ENCODE peak calls at places on chromosomes 5 and 9, in ten cellular contexts. One of them, this sample, is unnamed.

GRCh38 chr5:168269950-168270349 is 21.5 kb upstream of the WWC1 start:
- DNase-seq in activated naive CD4-positive, alpha-beta T cell: no peak
- DNase-seq in nucleus accumbens: no peak
- DNase-seq in spleen: no peak
- DNase-seq in fibroblast of pulmonary artery: peak
- DNase-seq in AG08395: no peak
- DNase-seq in GM12865: peak
- DNase-seq in ecto neural progenitor cell: no peak
- DNase-seq in stimulated activated CD4-positive, alpha-beta T cell treated with anti-CD3 and anti-CD28 coated beads, Interleukin-15, amount 100 ng/mL, for 48 hours: no peak
- DNase-seq in activated naive CD8-positive, alpha-beta T cell treated with anti-CD3 and anti-CD28 coated beads, Interleukin-2, amount 10 ng/mL, durations not matched to agents 7 days and 5 days: no peak
- DNase-seq in this sample: no peak

GRCh38 chr5:14440598-14441401 is 140.8 kb upstream of the OTULINL start:
- DNase-seq in activated naive CD4-positive, alpha-beta T cell: no peak
- DNase-seq in fibroblast of pulmonary artery: peak
- DNase-seq in stimulated activated CD4-positive, alpha-beta T cell treated with anti-CD3 and anti-CD28 coated beads, Interleukin-15, amount 100 ng/mL, for 48 hours: no peak
- DNase-seq in activated naive CD8-positive, alpha-beta T cell treated with anti-CD3 and anti-CD28 coated beads, Interleukin-2, amount 10 ng/mL, durations not matched to agents 7 days and 5 days: no peak
- DNase-seq in ecto neural progenitor cell: peak
- DNase-seq in AG08395: peak
- DNase-seq in spleen: no peak
- DNase-seq in nucleus accumbens: peak
- DNase-seq in GM12865: no peak
- DNase-seq in this sample: peak

GRCh38 chr5:138544171-138545134 is 1.4 kb upstream of the ETF1 start:
- DNase-seq in fibroblast of pulmonary artery: peak
- DNase-seq in GM12865: peak
- DNase-seq in ecto neural progenitor cell: no peak
- DNase-seq in nucleus accumbens: no peak
- DNase-seq in spleen: no peak
- DNase-seq in stimulated activated CD4-positive, alpha-beta T cell treated with anti-CD3 and anti-CD28 coated beads, Interleukin-15, amount 100 ng/mL, for 48 hours: no peak
- DNase-seq in AG08395: no peak
- DNase-seq in activated naive CD4-positive, alpha-beta T cell: no peak
- DNase-seq in activated naive CD8-positive, alpha-beta T cell treated with anti-CD3 and anti-CD28 coated beads, Interleukin-2, amount 10 ng/mL, durations not matched to agents 7 days and 5 days: no peak
- DNase-seq in this sample: no peak

GRCh38 chr5:139914218-139914807 is 118.7 kb downstream of the PSD2 start:
- DNase-seq in fibroblast of pulmonary artery: no peak
- DNase-seq in GM12865: no peak
- DNase-seq in spleen: no peak
- DNase-seq in nucleus accumbens: no peak
- DNase-seq in AG08395: no peak
- DNase-seq in ecto neural progenitor cell: peak
- DNase-seq in stimulated activated CD4-positive, alpha-beta T cell treated with anti-CD3 and anti-CD28 coated beads, Interleukin-15, amount 100 ng/mL, for 48 hours: no peak
- DNase-seq in activated naive CD4-positive, alpha-beta T cell: no peak
- DNase-seq in activated naive CD8-positive, alpha-beta T cell treated with anti-CD3 and anti-CD28 coated beads, Interleukin-2, amount 10 ng/mL, durations not matched to agents 7 days and 5 days: no peak
- DNase-seq in this sample: no peak

GRCh38 chr5:74630387-74631087 is 10.0 kb downstream of the ENC1 start:
- DNase-seq in activated naive CD4-positive, alpha-beta T cell: no peak
- DNase-seq in AG08395: peak
- DNase-seq in nucleus accumbens: no peak
- DNase-seq in stimulated activated CD4-positive, alpha-beta T cell treated with anti-CD3 and anti-CD28 coated beads, Interleukin-15, amount 100 ng/mL, for 48 hours: no peak
- DNase-seq in GM12865: no peak
- DNase-seq in ecto neural progenitor cell: no peak
- DNase-seq in activated naive CD8-positive, alpha-beta T cell treated with anti-CD3 and anti-CD28 coated beads, Interleukin-2, amount 10 ng/mL, durations not matched to agents 7 days and 5 days: no peak
- DNase-seq in spleen: no peak
- DNase-seq in fibroblast of pulmonary artery: peak
- DNase-seq in this sample: no peak

GRCh38 chr9:21317956-21318923 is 13.1 kb upstream of the IFNA5 start:
- DNase-seq in ecto neural progenitor cell: no peak
- DNase-seq in fibroblast of pulmonary artery: peak
- DNase-seq in GM12865: peak
- DNase-seq in spleen: no peak
- DNase-seq in activated naive CD8-positive, alpha-beta T cell treated with anti-CD3 and anti-CD28 coated beads, Interleukin-2, amount 10 ng/mL, durations not matched to agents 7 days and 5 days: no peak
- DNase-seq in stimulated activated CD4-positive, alpha-beta T cell treated with anti-CD3 and anti-CD28 coated beads, Interleukin-15, amount 100 ng/mL, for 48 hours: peak
- DNase-seq in activated naive CD4-positive, alpha-beta T cell: no peak
- DNase-seq in nucleus accumbens: no peak
- DNase-seq in AG08395: peak
- DNase-seq in this sample: no peak

GRCh38 chr5:28397502-28397941 is 1359.1 kb upstream of the CDH9 start:
- DNase-seq in activated naive CD4-positive, alpha-beta T cell: no peak
- DNase-seq in stimulated activated CD4-positive, alpha-beta T cell treated with anti-CD3 and anti-CD28 coated beads, Interleukin-15, amount 100 ng/mL, for 48 hours: no peak
- DNase-seq in GM12865: no peak
- DNase-seq in AG08395: no peak
- DNase-seq in fibroblast of pulmonary artery: peak
- DNase-seq in spleen: no peak
- DNase-seq in nucleus accumbens: no peak
- DNase-seq in activated naive CD8-positive, alpha-beta T cell treated with anti-CD3 and anti-CD28 coated beads, Interleukin-2, amount 10 ng/mL, durations not matched to agents 7 days and 5 days: no peak
- DNase-seq in ecto neural progenitor cell: no peak
- DNase-seq in this sample: no peak

GRCh38 chr9:78234810-78235209 is 1.1 kb upstream of the CEP78 start:
- DNase-seq in AG08395: peak
- DNase-seq in GM12865: no peak
- DNase-seq in nucleus accumbens: no peak
- DNase-seq in fibroblast of pulmonary artery: peak
- DNase-seq in activated naive CD8-positive, alpha-beta T cell treated with anti-CD3 and anti-CD28 coated beads, Interleukin-2, amount 10 ng/mL, durations not matched to agents 7 days and 5 days: no peak
- DNase-seq in stimulated activated CD4-positive, alpha-beta T cell treated with anti-CD3 and anti-CD28 coated beads, Interleukin-15, amount 100 ng/mL, for 48 hours: no peak
- DNase-seq in activated naive CD4-positive, alpha-beta T cell: no peak
- DNase-seq in spleen: no peak
- DNase-seq in ecto neural progenitor cell: no peak
- DNase-seq in this sample: no peak

GRCh38 chr9:23537192-23538059 is 288.6 kb downstream of the ELAVL2 start:
- DNase-seq in GM12865: no peak
- DNase-seq in stimulated activated CD4-positive, alpha-beta T cell treated with anti-CD3 and anti-CD28 coated beads, Interleukin-15, amount 100 ng/mL, for 48 hours: no peak
- DNase-seq in AG08395: no peak
- DNase-seq in fibroblast of pulmonary artery: no peak
- DNase-seq in activated naive CD4-positive, alpha-beta T cell: no peak
- DNase-seq in ecto neural progenitor cell: peak
- DNase-seq in nucleus accumbens: no peak
- DNase-seq in activated naive CD8-positive, alpha-beta T cell treated with anti-CD3 and anti-CD28 coated beads, Interleukin-2, amount 10 ng/mL, durations not matched to agents 7 days and 5 days: no peak
- DNase-seq in spleen: no peak
- DNase-seq in this sample: no peak

GRCh38 chr9:115992834-115993233 is 160.8 kb upstream of the PAPPA start:
- DNase-seq in nucleus accumbens: no peak
- DNase-seq in activated naive CD4-positive, alpha-beta T cell: no peak
- DNase-seq in stimulated activated CD4-positive, alpha-beta T cell treated with anti-CD3 and anti-CD28 coated beads, Interleukin-15, amount 100 ng/mL, for 48 hours: no peak
- DNase-seq in ecto neural progenitor cell: no peak
- DNase-seq in fibroblast of pulmonary artery: peak
- DNase-seq in AG08395: peak
- DNase-seq in activated naive CD8-positive, alpha-beta T cell treated with anti-CD3 and anti-CD28 coated beads, Interleukin-2, amount 10 ng/mL, durations not matched to agents 7 days and 5 days: no peak
- DNase-seq in spleen: no peak
- DNase-seq in GM12865: no peak
- DNase-seq in this sample: no peak

GRCh38 chr9:96327694-96328352 is 25.8 kb upstream of the HSD17B3 start:
- DNase-seq in ecto neural progenitor cell: no peak
- DNase-seq in spleen: no peak
- DNase-seq in activated naive CD4-positive, alpha-beta T cell: no peak
- DNase-seq in activated naive CD8-positive, alpha-beta T cell treated with anti-CD3 and anti-CD28 coated beads, Interleukin-2, amount 10 ng/mL, durations not matched to agents 7 days and 5 days: no peak
- DNase-seq in GM12865: peak
- DNase-seq in fibroblast of pulmonary artery: peak
- DNase-seq in AG08395: peak
- DNase-seq in nucleus accumbens: no peak
- DNase-seq in stimulated activated CD4-positive, alpha-beta T cell treated with anti-CD3 and anti-CD28 coated beads, Interleukin-15, amount 100 ng/mL, for 48 hours: peak
- DNase-seq in this sample: peak

GRCh38 chr9:90773593-90773992 is 28.0 kb upstream of the SYK start:
- DNase-seq in nucleus accumbens: no peak
- DNase-seq in fibroblast of pulmonary artery: no peak
- DNase-seq in stimulated activated CD4-positive, alpha-beta T cell treated with anti-CD3 and anti-CD28 coated beads, Interleukin-15, amount 100 ng/mL, for 48 hours: no peak
- DNase-seq in spleen: no peak
- DNase-seq in GM12865: peak
- DNase-seq in activated naive CD4-positive, alpha-beta T cell: no peak
- DNase-seq in activated naive CD8-positive, alpha-beta T cell treated with anti-CD3 and anti-CD28 coated beads, Interleukin-2, amount 10 ng/mL, durations not matched to agents 7 days and 5 days: no peak
- DNase-seq in AG08395: no peak
- DNase-seq in ecto neural progenitor cell: no peak
- DNase-seq in this sample: no peak

GRCh38 chr9:114513050-114513951 is 8.0 kb upstream of the WHRN start:
- DNase-seq in spleen: no peak
- DNase-seq in stimulated activated CD4-positive, alpha-beta T cell treated with anti-CD3 and anti-CD28 coated beads, Interleukin-15, amount 100 ng/mL, for 48 hours: no peak
- DNase-seq in AG08395: no peak
- DNase-seq in nucleus accumbens: no peak
- DNase-seq in activated naive CD4-positive, alpha-beta T cell: no peak
- DNase-seq in ecto neural progenitor cell: no peak
- DNase-seq in GM12865: no peak
- DNase-seq in fibroblast of pulmonary artery: no peak
- DNase-seq in activated naive CD8-positive, alpha-beta T cell treated with anti-CD3 and anti-CD28 coated beads, Interleukin-2, amount 10 ng/mL, durations not matched to agents 7 days and 5 days: no peak
- DNase-seq in this sample: no peak

GRCh38 chr5:13601152-13601551 is 343.3 kb downstream of the DNAH5 start:
- DNase-seq in nucleus accumbens: no peak
- DNase-seq in AG08395: peak
- DNase-seq in activated naive CD4-positive, alpha-beta T cell: no peak
- DNase-seq in activated naive CD8-positive, alpha-beta T cell treated with anti-CD3 and anti-CD28 coated beads, Interleukin-2, amount 10 ng/mL, durations not matched to agents 7 days and 5 days: no peak
- DNase-seq in fibroblast of pulmonary artery: no peak
- DNase-seq in spleen: no peak
- DNase-seq in GM12865: no peak
- DNase-seq in stimulated activated CD4-positive, alpha-beta T cell treated with anti-CD3 and anti-CD28 coated beads, Interleukin-15, amount 100 ng/mL, for 48 hours: no peak
- DNase-seq in ecto neural progenitor cell: no peak
- DNase-seq in this sample: no peak

GRCh38 chr9:131597246-131597645 is 51.9 kb downstream of the PRRT1B start:
- DNase-seq in AG08395: no peak
- DNase-seq in stimulated activated CD4-positive, alpha-beta T cell treated with anti-CD3 and anti-CD28 coated beads, Interleukin-15, amount 100 ng/mL, for 48 hours: no peak
- DNase-seq in GM12865: no peak
- DNase-seq in activated naive CD4-positive, alpha-beta T cell: no peak
- DNase-seq in ecto neural progenitor cell: no peak
- DNase-seq in nucleus accumbens: no peak
- DNase-seq in fibroblast of pulmonary artery: no peak
- DNase-seq in spleen: no peak
- DNase-seq in activated naive CD8-positive, alpha-beta T cell treated with anti-CD3 and anti-CD28 coated beads, Interleukin-2, amount 10 ng/mL, durations not matched to agents 7 days and 5 days: no peak
- DNase-seq in this sample: no peak

GRCh38 chr9:32378993-32379729 is 5.3 kb upstream of the ACO1 start:
- DNase-seq in AG08395: peak
- DNase-seq in nucleus accumbens: no peak
- DNase-seq in fibroblast of pulmonary artery: peak
- DNase-seq in ecto neural progenitor cell: no peak
- DNase-seq in activated naive CD8-positive, alpha-beta T cell treated with anti-CD3 and anti-CD28 coated beads, Interleukin-2, amount 10 ng/mL, durations not matched to agents 7 days and 5 days: no peak
- DNase-seq in GM12865: peak
- DNase-seq in activated naive CD4-positive, alpha-beta T cell: no peak
- DNase-seq in spleen: no peak
- DNase-seq in stimulated activated CD4-positive, alpha-beta T cell treated with anti-CD3 and anti-CD28 coated beads, Interleukin-15, amount 100 ng/mL, for 48 hours: peak
- DNase-seq in this sample: peak

GRCh38 chr9:133477992-133478850 is 678 bp downstream of the SLC2A6 start:
- DNase-seq in stimulated activated CD4-positive, alpha-beta T cell treated with anti-CD3 and anti-CD28 coated beads, Interleukin-15, amount 100 ng/mL, for 48 hours: no peak
- DNase-seq in nucleus accumbens: no peak
- DNase-seq in activated naive CD4-positive, alpha-beta T cell: no peak
- DNase-seq in activated naive CD8-positive, alpha-beta T cell treated with anti-CD3 and anti-CD28 coated beads, Interleukin-2, amount 10 ng/mL, durations not matched to agents 7 days and 5 days: no peak
- DNase-seq in ecto neural progenitor cell: no peak
- DNase-seq in GM12865: peak
- DNase-seq in AG08395: peak
- DNase-seq in spleen: peak
- DNase-seq in fibroblast of pulmonary artery: peak
- DNase-seq in this sample: no peak

GRCh38 chr5:57007349-57007748 is 55.4 kb upstream of the MIER3 start:
- DNase-seq in GM12865: peak
- DNase-seq in AG08395: no peak
- DNase-seq in fibroblast of pulmonary artery: no peak
- DNase-seq in nucleus accumbens: no peak
- DNase-seq in activated naive CD8-positive, alpha-beta T cell treated with anti-CD3 and anti-CD28 coated beads, Interleukin-2, amount 10 ng/mL, durations not matched to agents 7 days and 5 days: no peak
- DNase-seq in spleen: no peak
- DNase-seq in ecto neural progenitor cell: no peak
- DNase-seq in activated naive CD4-positive, alpha-beta T cell: no peak
- DNase-seq in stimulated activated CD4-positive, alpha-beta T cell treated with anti-CD3 and anti-CD28 coated beads, Interleukin-15, amount 100 ng/mL, for 48 hours: no peak
- DNase-seq in this sample: no peak

GRCh38 chr5:172943906-172944305 is 15.3 kb upstream of the RPL26L1 start:
- DNase-seq in AG08395: no peak
- DNase-seq in GM12865: no peak
- DNase-seq in fibroblast of pulmonary artery: no peak
- DNase-seq in activated naive CD8-positive, alpha-beta T cell treated with anti-CD3 and anti-CD28 coated beads, Interleukin-2, amount 10 ng/mL, durations not matched to agents 7 days and 5 days: no peak
- DNase-seq in activated naive CD4-positive, alpha-beta T cell: no peak
- DNase-seq in nucleus accumbens: no peak
- DNase-seq in stimulated activated CD4-positive, alpha-beta T cell treated with anti-CD3 and anti-CD28 coated beads, Interleukin-15, amount 100 ng/mL, for 48 hours: no peak
- DNase-seq in ecto neural progenitor cell: no peak
- DNase-seq in spleen: peak
- DNase-seq in this sample: no peak

GRCh38 chr5:7592910-7593309 is 197.0 kb downstream of the ADCY2 start:
- DNase-seq in activated naive CD8-positive, alpha-beta T cell treated with anti-CD3 and anti-CD28 coated beads, Interleukin-2, amount 10 ng/mL, durations not matched to agents 7 days and 5 days: no peak
- DNase-seq in AG08395: no peak
- DNase-seq in fibroblast of pulmonary artery: no peak
- DNase-seq in stimulated activated CD4-positive, alpha-beta T cell treated with anti-CD3 and anti-CD28 coated beads, Interleukin-15, amount 100 ng/mL, for 48 hours: no peak
- DNase-seq in nucleus accumbens: no peak
- DNase-seq in GM12865: peak
- DNase-seq in spleen: no peak
- DNase-seq in activated naive CD4-positive, alpha-beta T cell: no peak
- DNase-seq in ecto neural progenitor cell: no peak
- DNase-seq in this sample: no peak